ENCODE peak calls at places on chromosomes 6 and 20, in nine cellular contexts. S is fibroblast of mammary gland; T is fibroblast of pulmonary artery; Q is IMR-90; G is CD8-positive, alpha-beta memory T cell; A is HCT116; R is lower leg skin; N is kidney; F is cardiac muscle cell. P is an unnamed sample.

GRCh38 chr6:2429460-2429859 is 184.1 kb upstream of the GMDS start:
- DNase-seq in S (no peak), T (no peak), Q (peak; percentile 76), G (no peak), A (no peak), R (no peak), N (no peak), F (no peak), P (no peak)

GRCh38 chr6:151294561-151295101 is 54.9 kb downstream of the AKAP12 start:
- DNase-seq in S (no peak), T (no peak), Q (peak; percentile 69), G (no peak), A (no peak), R (no peak), N (no peak), F (no peak), P (no peak)

GRCh38 chr6:161233986-161234620 is 39.8 kb downstream of the AGPAT4 start:
- DNase-seq in S (peak; percentile 95), T (peak; percentile 93), Q (peak; percentile 94), G (no peak), A (peak; percentile 13), R (peak; percentile 94), N (peak; percentile 78), F (peak; percentile 51), P (peak; percentile 89)

GRCh38 chr6:157253017-157253416 is 70.3 kb downstream of the TMEM242 start:
- DNase-seq in S (no peak), T (peak; percentile 15), Q (no peak), G (no peak), A (no peak), R (no peak), N (no peak), F (no peak), P (no peak)

GRCh38 chr6:36743032-36743431 is 45.4 kb downstream of the RAB44 start:
- DNase-seq in S (no peak), T (no peak), Q (no peak), G (no peak), A (no peak), R (no peak), N (no peak), F (no peak), P (no peak)

GRCh38 chr6:112307707-112308106 is 39.4 kb upstream of the RFPL4B start:
- DNase-seq in S (no peak), T (no peak), Q (peak; percentile 53), G (no peak), A (no peak), R (no peak), N (no peak), F (no peak), P (no peak)

GRCh38 chr6:4603291-4603690 is 172.9 kb upstream of the CDYL start:
- DNase-seq in S (peak; percentile 98), T (peak; percentile 92), Q (peak; percentile 67), G (no peak), A (peak; percentile 16), R (peak; percentile 90), N (peak; percentile 70), F (no peak), P (peak; percentile 92)

GRCh38 chr20:3046677-3047462 is 1.0 kb downstream of the MRPS26 start:
- DNase-seq in S (no peak), T (peak; percentile 11), Q (no peak), G (no peak), A (peak; percentile 34), R (no peak), N (no peak), F (no peak), P (no peak)

GRCh38 chr20:9161308-9161707 is 92.4 kb downstream of the PLCB4 start:
- DNase-seq in S (no peak), T (no peak), Q (no peak), G (no peak), A (no peak), R (no peak), N (no peak), F (no peak), P (no peak)

GRCh38 chr6:16752206-16752867 is 8.9 kb downstream of the ATXN1 start:
- DNase-seq in S (peak; percentile 92), T (peak; percentile 91), Q (peak; percentile 94), G (no peak), A (no peak), R (no peak), N (no peak), F (no peak), P (peak; percentile 85)

GRCh38 chr20:47205577-47206123 is 150.8 kb downstream of the ZMYND8 start:
- DNase-seq in S (peak; percentile 86), T (peak; percentile 84), Q (peak; percentile 79), G (no peak), A (peak; percentile 77), R (no peak), N (no peak), F (peak; percentile 34), P (peak; percentile 56)

GRCh38 chr6:148441454-148441911 is 98.8 kb downstream of the SASH1 start:
- DNase-seq in S (peak; percentile 83), T (peak; percentile 80), Q (peak; percentile 90), G (no peak), A (peak; percentile 66), R (no peak), N (no peak), F (no peak), P (peak; percentile 58)

GRCh38 chr6:154298297-154298696 is 58.3 kb downstream of the IPCEF1 start:
- DNase-seq in S (peak; percentile 33), T (peak; percentile 53), Q (peak; percentile 58), G (no peak), A (no peak), R (no peak), N (no peak), F (no peak), P (no peak)

GRCh38 chr20:38799248-38799647 is 6.2 kb upstream of the PPP1R16B start:
- DNase-seq in S (no peak), T (peak; percentile 32), Q (no peak), G (no peak), A (no peak), R (peak; percentile 78), N (no peak), F (no peak), P (no peak)

GRCh38 chr20:39660965-39661364 is 698.8 kb downstream of the DHX35 start:
- DNase-seq in S (no peak), T (no peak), Q (no peak), G (no peak), A (no peak), R (no peak), N (no peak), F (no peak), P (no peak)

GRCh38 chr6:16901777-16902176 is 140.5 kb upstream of the ATXN1 start:
- DNase-seq in S (peak; percentile 83), T (peak; percentile 88), Q (peak; percentile 61), G (no peak), A (no peak), R (peak; percentile 90), N (no peak), F (no peak), P (peak; percentile 56)

GRCh38 chr6:119066426-119067001 is 11.9 kb downstream of the FAM184A start:
- DNase-seq in S (no peak), T (no peak), Q (no peak), G (no peak), A (no peak), R (no peak), N (no peak), F (no peak), P (no peak)

GRCh38 chr6:105545947-105546710 is 143.2 kb upstream of the PREP start:
- DNase-seq in S (peak; percentile 98), T (peak; percentile 16), Q (peak; percentile 63), G (no peak), A (no peak), R (no peak), N (no peak), F (no peak), P (peak; percentile 71)

GRCh38 chr6:28141500-28142329 is at the start of gene ZKSCAN8:
- DNase-seq in S (peak; percentile 87), T (peak; percentile 89), Q (peak; percentile 86), G (peak; percentile 81), A (peak; percentile 94), R (peak; percentile 93), N (peak; percentile 91), F (peak; percentile 96), P (peak; percentile 57)

GRCh38 chr6:44785123-44785522 is 397.6 kb downstream of the CDC5L start:
- DNase-seq in S (no peak), T (no peak), Q (no peak), G (no peak), A (no peak), R (no peak), N (no peak), F (no peak), P (no peak)
- H3K4me3 ChIP-seq in S (no peak overlapping the region), T (no peak overlapping the region), Q (no peak overlapping the region), G (no peak overlapping the region), A (no peak overlapping the region), R (no peak overlapping the region), N (no peak overlapping the region), F (no peak overlapping the region), P (no peak overlapping the region)

GRCh38 chr20:48789781-48790544 is 37.8 kb downstream of the PREX1 start:
- DNase-seq in S (no peak), T (no peak), Q (no peak), G (no peak), A (no peak), R (no peak), N (no peak), F (no peak), P (no peak)
- H3K4me3 ChIP-seq in S (no peak overlapping the region), T (no peak overlapping the region), Q (no peak overlapping the region), G (no peak overlapping the region), A (no peak overlapping the region), R (no peak overlapping the region), N (no peak overlapping the region), F (no peak overlapping the region), P (no peak overlapping the region)

GRCh38 chr6:13953061-13953705 is 28.4 kb downstream of the RNF182 start:
- DNase-seq in S (no peak), T (no peak), Q (peak; percentile 51), G (no peak), A (peak; percentile 48), R (no peak), N (no peak), F (no peak), P (no peak)

GRCh38 chr6:13947611-13948178 is 22.9 kb downstream of the RNF182 start:
- DNase-seq in S (no peak), T (no peak), Q (no peak), G (no peak), A (no peak), R (no peak), N (no peak), F (no peak), P (no peak)

GRCh38 chr6:13946506-13946905 is 21.8 kb downstream of the RNF182 start:
- DNase-seq in S (no peak), T (no peak), Q (no peak), G (no peak), A (no peak), R (no peak), N (no peak), F (no peak), P (no peak)

DNA sequence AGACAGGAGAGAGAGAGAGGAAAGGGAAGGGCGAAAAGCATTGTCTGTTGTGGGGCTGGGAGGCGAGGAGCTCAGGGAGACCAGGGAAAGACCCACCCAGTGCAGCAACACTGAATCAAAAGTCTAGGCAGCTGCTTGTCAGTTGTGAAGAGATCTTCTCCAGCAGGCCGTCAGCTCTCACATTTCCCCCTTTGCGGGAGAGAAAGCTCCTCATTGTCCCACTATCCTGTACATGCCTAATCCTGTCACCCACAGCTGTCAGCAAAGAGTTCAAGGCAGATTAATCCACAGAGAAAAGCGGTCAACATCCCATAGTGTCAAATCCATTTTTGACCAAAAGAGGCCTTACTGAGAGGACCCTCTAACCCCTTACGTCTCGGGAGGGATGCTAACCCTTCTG is 27.3 kb downstream of the RNF182 start:
- DNase-seq in S (no peak), T (no peak), Q (no peak), G (no peak), A (no peak), R (no peak), N (no peak), F (no peak), P (no peak)
- H3K4me3 ChIP-seq in S (no peak overlapping the region), T (no peak overlapping the region), Q (no peak overlapping the region), G (no peak overlapping the region), A (no peak overlapping the region), R (no peak overlapping the region), N (no peak overlapping the region), F (no peak overlapping the region), P (no peak overlapping the region)

GRCh38 chr6:106973841-106974336 is 640 bp downstream of the CD24 start:
- DNase-seq in S (no peak), T (no peak), Q (no peak), G (no peak), A (no peak), R (no peak), N (peak; percentile 75), F (peak; percentile 52), P (no peak)
- H3K4me3 ChIP-seq in S (no peak overlapping the region), T (peak overlapping the region; percentile 7), Q (no peak overlapping the region), G (peak overlapping the region; percentile 15), A (peak overlapping the region; percentile 49), R (peak overlapping the region; percentile 15), N (peak overlapping the region; percentile 74), F (peak overlapping the region; percentile 75), P (peak overlapping the region; percentile 16)